ENCODE peak calls at places on chromosome 6, in seven cellular contexts. D is lung, A is osteoblast, R is tibial artery, O is cardiac muscle cell, Y is left ventricle myocardium inferior, E is testis. W is an unnamed sample.

GRCh38 chr6:139549561-139550070 is 175.2 kb upstream of the CITED2 start:
- DNase-seq in D (no peak), A (no peak), R (no peak), O (no peak), Y (no peak), E (no peak), W (no peak)

GRCh38 chr6:165721349-165721748 is 58.3 kb upstream of the PDE10A start:
- DNase-seq in D (no peak), A (no peak), R (no peak), O (no peak), Y (no peak), E (no peak), W (no peak)

GRCh38 chr6:121823437-121823851 is 388.0 kb downstream of the GJA1 start:
- DNase-seq in D (no peak), A (no peak), R (no peak), O (peak; percentile 45), Y (no peak), E (no peak), W (peak; percentile 11)

GRCh38 chr6:153852481-153852880 is 186.6 kb upstream of the OPRM1 start:
- DNase-seq in D (no peak), A (no peak), R (no peak), O (peak; percentile 5), Y (no peak), E (no peak), W (no peak)

GRCh38 chr6:33949877-33950831 is 146.4 kb upstream of the MLN start:
- DNase-seq in D (no peak), A (no peak), R (peak; percentile 45), O (no peak), Y (no peak), E (no peak), W (no peak)

GRCh38 chr6:35687658-35688604 is 784 bp downstream of the FKBP5 start:
- DNase-seq in D (peak; percentile 67), A (peak; percentile 91), R (peak; percentile 80), O (peak; percentile 70), Y (peak; percentile 62), E (peak; percentile 73), W (peak; percentile 70)

GRCh38 chr6:147322299-147323162 is 118.3 kb downstream of the STXBP5 start:
- DNase-seq in D (no peak), A (peak; percentile 41), R (no peak), O (no peak), Y (no peak), E (no peak), W (no peak)

GRCh38 chr6:73225396-73225795 is at the start of gene KHDC1L:
- DNase-seq in D (no peak), A (no peak), R (no peak), O (no peak), Y (no peak), E (no peak), W (no peak)

GRCh38 chr6:27901801-27902200 is 10.4 kb downstream of the OR2B2 start:
- DNase-seq in D (no peak), A (no peak), R (no peak), O (no peak), Y (no peak), E (no peak), W (no peak)

GRCh38 chr6:15659181-15659580 is 3.6 kb downstream of the DTNBP1 start:
- DNase-seq in D (no peak), A (no peak), R (no peak), O (no peak), Y (no peak), E (no peak), W (no peak)

GRCh38 chr6:155126727-155127439 is 131.8 kb downstream of the TIAM2 start:
- DNase-seq in D (no peak), A (peak; percentile 89), R (no peak), O (no peak), Y (no peak), E (no peak), W (peak; percentile 61)

GRCh38 chr6:84560431-84561375 is 203.7 kb downstream of the TBX18 start:
- DNase-seq in D (no peak), A (no peak), R (no peak), O (peak; percentile 41), Y (no peak), E (no peak), W (no peak)

DNA sequence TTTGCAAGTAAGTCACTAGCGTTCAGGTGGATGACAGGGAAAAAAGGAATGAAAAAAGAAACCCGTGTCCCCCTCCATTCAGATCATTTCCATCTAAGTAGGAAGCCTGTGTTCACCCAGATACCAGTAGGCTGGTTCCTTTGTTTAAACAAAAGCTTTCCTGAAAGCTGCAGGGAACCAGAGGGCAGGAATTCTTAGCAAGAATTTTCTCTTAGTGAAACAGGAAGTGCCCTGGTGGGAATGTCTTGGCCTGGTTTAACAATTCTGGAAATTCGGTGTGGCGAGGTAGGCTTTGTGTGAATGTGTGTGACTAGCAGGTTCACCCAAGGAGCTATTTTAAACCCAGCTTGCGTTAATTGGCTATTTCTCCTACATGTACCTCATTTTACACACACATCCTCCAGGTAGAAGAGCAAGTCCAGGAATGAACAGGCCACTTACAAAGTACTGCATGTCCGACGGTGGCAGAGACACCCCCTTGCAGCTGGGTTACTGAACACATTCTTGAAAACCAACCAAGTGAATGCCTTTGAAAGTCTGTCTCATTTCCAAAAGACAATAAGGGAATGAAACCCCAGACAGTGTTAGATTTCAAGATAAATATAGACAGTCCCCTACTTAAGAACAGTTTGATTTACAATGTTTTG is 64.7 kb downstream of the GFOD1 start:
- DNase-seq in D (no peak), A (no peak), R (no peak), O (peak; percentile 23), Y (no peak), E (no peak), W (peak; percentile 68)
- H3K27ac ChIP-seq in D (peak overlapping the region; percentile 77), A (no peak overlapping the region), R (peak overlapping the region; percentile 80), O (peak overlapping the region; percentile 53), Y (peak overlapping the region; percentile 80), E (no peak overlapping the region), W (peak overlapping the region; percentile 60)

DNA sequence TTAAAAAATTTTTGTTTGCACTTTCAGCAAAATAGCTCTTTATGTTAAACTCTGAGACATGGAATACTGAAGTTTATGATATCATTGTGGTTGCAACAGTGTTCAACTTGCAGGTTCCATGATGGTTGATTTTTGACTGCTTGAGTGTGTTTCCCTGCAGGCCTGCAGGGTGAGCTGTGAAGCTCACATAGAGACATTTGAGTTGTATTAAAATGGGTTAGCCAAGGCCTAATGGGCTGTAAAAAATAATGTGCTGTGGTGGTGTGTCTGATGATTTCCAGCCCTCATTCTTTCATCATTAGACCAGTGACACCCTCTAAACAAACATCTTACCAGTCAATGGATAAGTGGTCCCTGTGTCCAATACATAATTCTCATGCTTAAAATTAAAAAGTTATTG is 321.4 kb downstream of the FARS2 start:
- DNase-seq in D (no peak), A (no peak), R (no peak), O (no peak), Y (no peak), E (no peak), W (no peak)
- TF ChIP-seq CTCF in D (no peak), A (peak; percentile 32), R (no peak), O (no peak), Y (no peak), E (no peak), W (no peak)

DNA sequence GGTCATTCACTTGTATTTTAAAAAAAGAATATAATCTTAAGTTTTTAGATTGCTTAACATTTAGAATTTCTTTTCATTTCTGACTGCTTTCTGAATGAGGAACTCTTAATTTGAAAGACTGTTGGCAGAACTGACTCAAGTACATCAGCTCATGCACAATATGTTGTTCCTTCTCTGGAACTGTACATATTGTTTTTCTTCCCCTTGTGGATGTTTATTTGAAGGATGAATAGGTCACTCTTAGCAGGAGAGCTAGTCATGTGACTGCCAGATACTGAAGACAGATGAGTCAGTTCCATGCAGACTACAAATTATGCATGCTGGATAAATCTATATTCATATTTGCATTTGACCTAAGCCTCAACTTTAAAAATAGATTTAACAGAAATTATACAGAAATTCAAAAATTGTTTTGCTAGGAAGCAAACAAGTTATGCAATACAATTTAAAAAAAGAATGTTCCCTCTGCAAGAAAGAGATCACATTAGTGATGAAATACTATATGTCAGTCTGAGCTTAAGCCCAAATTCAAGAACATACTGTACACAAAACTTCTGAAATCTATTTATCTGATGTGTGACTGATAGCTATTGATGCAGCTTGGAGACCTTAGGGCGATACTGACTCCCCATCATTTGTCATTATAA is 1274.9 kb upstream of the GJE1 start:
- DNase-seq in D (no peak), A (peak; percentile 69), R (no peak), O (no peak), Y (no peak), E (no peak), W (no peak)
- H3K27ac ChIP-seq in D (peak overlapping the region; percentile 26), A (peak overlapping the region; percentile 52), R (peak overlapping the region; percentile 48), O (no peak overlapping the region), Y (peak overlapping the region; percentile 54), E (no peak overlapping the region), W (no peak overlapping the region)

GRCh38 chr6:158497620-158498019 is 62.3 kb upstream of the TMEM181 start:
- DNase-seq in D (no peak), A (no peak), R (no peak), O (no peak), Y (no peak), E (no peak), W (no peak)

GRCh38 chr6:158500016-158500735 is 59.7 kb upstream of the TMEM181 start:
- DNase-seq in D (no peak), A (peak; percentile 96), R (no peak), O (no peak), Y (no peak), E (no peak), W (no peak)

GRCh38 chr6:158498362-158498761 is 61.5 kb upstream of the TMEM181 start:
- DNase-seq in D (no peak), A (no peak), R (no peak), O (no peak), Y (no peak), E (no peak), W (no peak)

GRCh38 chr6:158499601-158500000 is 60.3 kb upstream of the TMEM181 start:
- DNase-seq in D (no peak), A (no peak), R (no peak), O (no peak), Y (no peak), E (no peak), W (peak; percentile 53)

DNA sequence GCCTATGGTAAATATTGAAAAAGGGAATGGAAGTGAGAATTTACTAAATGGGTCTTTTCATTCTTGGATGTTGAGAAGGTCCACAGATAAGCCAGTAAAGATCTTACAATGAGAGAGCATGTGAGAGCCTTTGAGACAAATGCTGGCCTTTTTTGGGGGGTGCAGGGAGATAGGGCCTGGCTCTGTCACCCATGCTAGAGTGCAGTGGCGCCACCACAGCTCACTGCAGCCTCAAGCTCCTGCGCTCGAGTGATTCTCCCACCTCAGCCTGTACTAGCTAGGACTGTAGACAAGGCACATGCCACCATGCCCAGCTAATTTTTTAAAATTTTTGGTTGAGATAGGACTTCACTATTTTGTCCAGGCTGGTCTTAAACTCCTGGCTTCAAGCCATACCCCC is 63.2 kb upstream of the TMEM181 start:
- DNase-seq in D (no peak), A (no peak), R (no peak), O (no peak), Y (no peak), E (no peak), W (peak; percentile 53)
- TF ChIP-seq CTCF in D (no peak), A (no peak), R (no peak), O (no peak), Y (no peak), E (no peak), W (no peak)

GRCh38 chr6:18011287-18011686 is 23.9 kb upstream of the KIF13A start:
- DNase-seq in D (no peak), A (no peak), R (peak; percentile 46), O (no peak), Y (no peak), E (no peak), W (no peak)
- H3K27ac ChIP-seq in D (no peak overlapping the region), A (no peak overlapping the region), R (no peak overlapping the region), O (no peak overlapping the region), Y (no peak overlapping the region), E (no peak overlapping the region), W (no peak overlapping the region)

W was measured in thyroid gland.